ENCODE peak calls at places on chromosomes 16 and 17, in nine cellular contexts. C, H, N, F, J, L, K, M and V are unnamed samples.

GRCh38 chr16:83116274-83116892 is 489.6 kb downstream of the CDH13 start:
- DNase-seq in C (no peak), N (no peak), K (no peak), L (no peak), M (no peak), J (no peak), H (no peak), F (no peak), V (no peak)

GRCh38 chr17:80474933-80475915 is 1.2 kb downstream of the NPTX1 start:
- DNase-seq in F (no peak), K (no peak), C (no peak), L (no peak), N (no peak), J (no peak), H (no peak), M (no peak), V (no peak)

GRCh38 chr16:71564377-71564967 is 12.4 kb downstream of the TAT start:
- DNase-seq in C (no peak), F (no peak), N (peak), M (no peak), J (no peak), H (no peak), L (peak), K (no peak), V (no peak)

GRCh38 chr16:11796227-11797165 is 562 bp downstream of the ZC3H7A start:
- DNase-seq in K (no peak), L (peak), H (no peak), N (peak), C (peak), J (no peak), F (peak), M (peak), V (peak)

GRCh38 chr17:50364715-50365114 is 8.3 kb downstream of the MRPL27 start:
- DNase-seq in C (no peak), N (no peak), F (no peak), H (no peak), M (peak), J (peak), L (no peak), K (no peak), V (no peak)

GRCh38 chr16:85401370-85401916 is 211.7 kb upstream of the GSE1 start:
- DNase-seq in M (no peak), J (no peak), C (no peak), H (no peak), L (no peak), F (peak), K (no peak), N (no peak), V (no peak)

GRCh38 chr17:9306086-9306485 is 269.5 kb downstream of the STX8 start:
- DNase-seq in J (no peak), N (no peak), M (no peak), F (no peak), K (no peak), H (no peak), C (no peak), L (no peak), V (no peak)

GRCh38 chr17:16911141-16911937 is 60.6 kb downstream of the TNFRSF13B start:
- DNase-seq in H (no peak), F (peak), L (no peak), C (no peak), K (no peak), J (no peak), M (no peak), N (peak), V (peak)

GRCh38 chr16:55834044-55834443 is 1.1 kb upstream of the CES1 start:
- DNase-seq in K (no peak), N (no peak), M (no peak), L (no peak), C (no peak), F (no peak), J (no peak), H (no peak), V (no peak)

GRCh38 chr17:73340093-73340596 is 28.3 kb upstream of the CDC42EP4 start:
- DNase-seq in C (peak), M (peak), H (peak), N (no peak), L (no peak), J (peak), F (no peak), K (peak), V (no peak)

GRCh38 chr16:68921654-68922053 is 78.3 kb downstream of the TANGO6 start:
- DNase-seq in C (peak), N (no peak), J (no peak), K (no peak), H (peak), L (no peak), M (no peak), F (no peak), V (no peak)

GRCh38 chr16:67555795-67556212 is 6.5 kb upstream of the CTCF start:
- DNase-seq in M (peak), L (no peak), J (no peak), K (no peak), H (no peak), N (no peak), C (peak), F (no peak), V (no peak)

GRCh38 chr17:29524692-29525091 is 42.1 kb downstream of the ABHD15 start:
- DNase-seq in M (no peak), F (no peak), K (no peak), C (no peak), N (no peak), H (no peak), J (no peak), L (no peak), V (no peak)

GRCh38 chr16:67055712-67056487 is 27.0 kb downstream of the CBFB start:
- DNase-seq in F (no peak), J (peak), L (no peak), K (peak), N (no peak), C (peak), M (peak), H (peak), V (no peak)

GRCh38 chr17:7445011-7445927 is at the start of gene CHRNB1:
- DNase-seq in J (no peak), L (peak), C (no peak), H (no peak), M (no peak), K (no peak), F (peak), N (peak), V (no peak)

GRCh38 chr17:18949566-18949965 is 2.4 kb upstream of the SLC5A10 start:
- DNase-seq in J (no peak), C (no peak), L (no peak), K (no peak), H (no peak), N (no peak), F (peak), M (no peak), V (no peak)

GRCh38 chr17:59510611-59511010 is 54.8 kb upstream of the DHX40 start:
- DNase-seq in J (no peak), F (no peak), H (no peak), N (no peak), C (no peak), M (no peak), L (no peak), K (no peak), V (no peak)

GRCh38 chr17:39225974-39226683 is 384 bp upstream of the STAC2 start:
- DNase-seq in L (peak), H (no peak), J (no peak), N (peak), M (no peak), C (no peak), F (peak), K (no peak), V (peak)

GRCh38 chr17:10879110-10879509 is 41.2 kb upstream of the PIRT start:
- DNase-seq in K (no peak), F (peak), N (peak), M (no peak), L (no peak), H (no peak), J (no peak), C (no peak), V (no peak)

GRCh38 chr16:17083628-17084027 is 387.1 kb downstream of the XYLT1 start:
- DNase-seq in H (no peak), L (no peak), J (no peak), F (no peak), K (no peak), C (no peak), M (no peak), N (no peak), V (no peak)

GRCh38 chr17:20116683-20117309 is 107.6 kb downstream of the SPECC1 start:
- DNase-seq in F (no peak), L (peak), K (peak), J (no peak), C (peak), N (peak), H (no peak), M (peak), V (no peak)

GRCh38 chr17:41377546-41377945 is 4.6 kb downstream of the KRT34 start:
- DNase-seq in N (no peak), J (no peak), C (no peak), K (no peak), H (no peak), L (no peak), F (no peak), M (peak), V (no peak)

GRCh38 chr17:41956522-41956921 is 10.1 kb upstream of the CNP start:
- DNase-seq in J (no peak), M (no peak), C (no peak), F (no peak), K (no peak), H (no peak), N (no peak), L (no peak), V (no peak)

GRCh38 chr17:39235555-39236221 is 9.9 kb upstream of the STAC2 start:
- DNase-seq in N (no peak), F (no peak), L (no peak), J (no peak), K (no peak), C (peak), H (peak), M (peak), V (no peak)

GRCh38 chr16:67158637-67159600 is 790 bp downstream of the TRADD start:
- DNase-seq in F (peak), H (no peak), L (no peak), C (no peak), J (no peak), N (no peak), K (no peak), M (no peak), V (no peak)

GRCh38 chr17:29929544-29930398 is at the start of gene SSH2:
- DNase-seq in F (peak), C (peak), L (peak), H (no peak), J (peak), K (peak), M (peak), N (peak), V (peak)

GRCh38 chr16:26816885-26817571 is 249.7 kb upstream of the C16orf82 start:
- DNase-seq in L (no peak), J (peak), M (peak), F (no peak), N (no peak), H (no peak), C (peak), K (no peak), V (peak)

GRCh38 chr17:19744492-19744891 is 3.6 kb downstream of the ALDH3A1 start:
- DNase-seq in L (no peak), K (no peak), C (no peak), N (peak), M (no peak), H (no peak), F (no peak), J (no peak), V (no peak)

GRCh38 chr17:50359005-50359699 is 13.2 kb downstream of the XYLT2 start:
- DNase-seq in K (no peak), J (no peak), C (no peak), M (no peak), L (no peak), F (no peak), N (no peak), H (no peak), V (no peak)

GRCh38 chr17:57518587-57519118 is 226.4 kb downstream of the CCDC182 start:
- DNase-seq in H (no peak), C (no peak), M (no peak), F (peak), N (no peak), L (no peak), K (no peak), J (no peak), V (no peak)

GRCh38 chr17:21029032-21029431 is 13.8 kb downstream of the USP22 start:
- DNase-seq in N (no peak), M (peak), K (no peak), L (no peak), H (no peak), F (no peak), J (no peak), C (peak), V (no peak)

GRCh38 chr17:81189670-81190530 is 23.9 kb upstream of the AATK start:
- DNase-seq in H (no peak), K (no peak), F (no peak), J (no peak), L (no peak), M (no peak), C (no peak), N (no peak), V (no peak)

GRCh38 chr17:8122923-8123694 is 797 bp downstream of the HES7 start:
- DNase-seq in H (no peak), L (peak), C (no peak), F (no peak), J (no peak), N (peak), M (no peak), K (no peak), V (no peak)

GRCh38 chr17:58189436-58190146 is 2.9 kb upstream of the EPX start:
- DNase-seq in N (no peak), F (peak), H (peak), K (peak), M (peak), J (peak), L (peak), C (peak), V (no peak)

GRCh38 chr16:84277244-84277823 is 17.3 kb upstream of the WFDC1 start:
- DNase-seq in J (no peak), N (peak), M (peak), H (peak), L (peak), K (peak), F (peak), C (peak), V (peak)

GRCh38 chr16:20946015-20946629 is 45.6 kb downstream of the LYRM1 start:
- DNase-seq in L (no peak), J (no peak), M (no peak), H (no peak), C (no peak), N (no peak), F (no peak), K (no peak), V (no peak)

GRCh38 chr16:20942271-20942670 is 41.7 kb downstream of the LYRM1 start:
- DNase-seq in H (no peak), M (no peak), N (no peak), L (no peak), C (no peak), K (no peak), F (no peak), J (no peak), V (no peak)

GRCh38 chr16:20940864-20941634 is 40.5 kb downstream of the LYRM1 start:
- DNase-seq in M (no peak), K (no peak), C (no peak), L (no peak), F (no peak), N (no peak), J (no peak), H (no peak), V (no peak)

GRCh38 chr16:20941635-20941926 is 41.0 kb downstream of the LYRM1 start:
- DNase-seq in F (no peak), C (no peak), N (no peak), K (no peak), J (no peak), L (no peak), H (no peak), M (no peak), V (no peak)

DNA sequence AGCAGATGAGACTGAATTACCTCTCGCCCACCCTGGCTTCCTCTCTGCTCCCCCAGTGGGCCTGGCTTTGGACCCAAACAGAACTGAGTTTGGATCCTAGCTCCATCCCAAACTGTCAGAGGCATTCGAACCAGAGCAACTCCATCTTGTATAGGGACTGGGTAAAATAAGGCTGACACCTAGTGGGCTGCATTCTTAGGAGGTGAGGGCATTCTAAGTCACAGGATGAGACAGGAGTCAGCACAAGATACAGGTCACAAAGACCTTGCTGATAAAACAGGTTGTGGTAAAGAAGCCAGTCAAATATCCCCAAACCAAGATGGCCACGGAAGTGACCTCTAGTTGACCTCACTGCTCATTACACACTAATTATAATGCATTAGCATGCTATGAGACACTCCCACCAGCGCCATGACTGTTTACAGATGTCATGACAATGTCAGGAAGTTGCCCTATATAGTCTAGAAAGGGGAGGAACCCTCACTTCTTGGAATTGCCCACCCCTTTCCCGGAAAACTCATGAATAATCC is 44.4 kb downstream of the LYRM1 start:
- DNase-seq in M (peak), L (no peak), F (no peak), H (no peak), K (no peak), N (no peak), J (no peak), C (no peak), V (no peak)
- TF ChIP-seq CTCF in M (no peak), L (no peak), F (peak), H (no peak), K (no peak), N (no peak), J (no peak), C (no peak), V (no peak)

GRCh38 chr16:57728336-57729181 is 7.0 kb upstream of the KATNB1 start:
- DNase-seq in F (no peak), C (no peak), N (no peak), H (no peak), L (no peak), K (no peak), J (no peak), M (no peak), V (no peak)

GRCh38 chr16:57729182-57729484 is 6.4 kb upstream of the KATNB1 start:
- DNase-seq in C (no peak), J (no peak), M (no peak), H (no peak), F (no peak), N (no peak), K (no peak), L (no peak), V (no peak)

GRCh38 chr16:57726433-57726947 is 9.1 kb upstream of the KATNB1 start:
- DNase-seq in N (no peak), J (no peak), M (no peak), C (no peak), F (no peak), L (no peak), H (no peak), K (no peak), V (no peak)

GRCh38 chr16:57725976-57726375 is 9.6 kb upstream of the KATNB1 start:
- DNase-seq in N (no peak), F (no peak), K (no peak), M (no peak), C (no peak), L (no peak), J (no peak), H (no peak), V (no peak)

GRCh38 chr16:57727610-57728009 is 8.0 kb upstream of the KATNB1 start:
- DNase-seq in J (no peak), C (no peak), M (no peak), N (no peak), F (no peak), L (no peak), H (no peak), K (no peak), V (no peak)
- TF ChIP-seq CTCF in J (no peak), C (no peak), M (peak), N (no peak), F (no peak), L (no peak), H (no peak), K (no peak), V (no peak)

DNA sequence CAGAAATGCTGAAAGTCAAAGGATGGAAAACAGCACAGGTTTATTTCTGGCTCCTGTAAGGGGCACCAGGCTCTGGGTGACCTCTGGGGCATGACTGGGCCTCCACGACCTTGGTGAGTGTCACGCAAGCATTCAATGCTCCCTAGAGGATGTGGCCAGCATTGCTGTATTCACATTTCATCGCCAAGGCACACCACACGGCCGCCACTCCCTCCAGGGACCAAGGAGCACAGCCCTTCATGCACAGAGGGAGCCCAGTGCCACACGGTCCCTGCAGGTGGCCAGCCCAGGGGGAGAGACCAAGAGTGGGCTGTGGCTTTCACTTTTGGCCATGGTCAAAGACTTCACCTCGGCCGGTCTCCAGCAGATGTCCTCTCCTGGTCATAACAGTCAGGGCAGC is 137.4 kb upstream of the TNRC6C start:
- DNase-seq in J (no peak), H (no peak), K (no peak), M (no peak), N (no peak), C (no peak), F (no peak), L (no peak), V (no peak)
- TF ChIP-seq CTCF in J (no peak), H (no peak), K (no peak), M (peak), N (no peak), C (no peak), F (peak), L (no peak), V (no peak)

GRCh38 chr16:77916111-77916510 is 106.2 kb upstream of the CLEC3A start:
- DNase-seq in J (no peak), M (no peak), K (no peak), H (no peak), F (no peak), C (no peak), N (no peak), L (no peak), V (no peak)

GRCh38 chr16:77913738-77914263 is 108.5 kb upstream of the CLEC3A start:
- DNase-seq in M (no peak), J (no peak), C (no peak), K (no peak), L (no peak), H (no peak), F (no peak), N (no peak), V (no peak)

GRCh38 chr16:77912617-77913016 is 109.7 kb upstream of the CLEC3A start:
- DNase-seq in M (no peak), N (no peak), L (no peak), K (no peak), J (no peak), H (no peak), F (no peak), C (no peak), V (no peak)
- TF ChIP-seq CTCF in M (no peak), N (no peak), L (no peak), K (no peak), J (no peak), H (no peak), F (no peak), C (no peak), V (no peak)

GRCh38 chr17:36755586-36755985 is 154.2 kb downstream of the MRM1 start:
- DNase-seq in M (no peak), J (no peak), H (no peak), C (no peak), L (no peak), F (no peak), K (no peak), N (peak), V (no peak)
- TF ChIP-seq CTCF in M (peak), J (peak), H (peak), C (no peak), L (no peak), F (no peak), K (peak), N (peak), V (peak)

DNA sequence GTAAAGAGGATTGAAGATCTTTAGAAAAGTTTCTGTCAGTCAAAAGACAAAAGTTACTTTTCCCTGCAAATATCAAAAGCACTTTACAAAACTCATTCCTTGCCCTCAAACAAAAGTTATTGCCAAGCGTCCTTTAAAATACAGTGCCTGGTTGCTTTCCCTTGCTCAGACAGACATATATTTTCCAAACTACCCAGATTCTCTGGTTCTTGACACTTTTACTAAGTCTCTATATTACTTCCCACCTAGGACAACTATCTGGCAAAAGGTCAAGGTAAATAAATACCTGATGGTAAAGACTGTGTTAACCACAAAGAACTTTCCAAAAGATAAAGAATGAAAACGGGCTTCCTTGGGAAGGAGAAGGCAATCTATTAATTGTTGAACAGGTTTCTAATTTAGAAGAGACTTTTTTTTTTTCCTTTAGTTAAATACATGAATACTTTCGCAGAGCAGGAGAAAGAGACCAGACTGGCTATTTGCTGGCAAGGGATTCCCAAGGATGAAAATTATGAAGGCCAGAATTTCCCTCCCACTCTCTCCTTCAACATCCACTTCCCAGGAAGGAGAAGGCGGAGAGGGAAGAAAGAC is 1.8 kb downstream of the HS3ST3A1 start:
- DNase-seq in K (no peak), C (no peak), J (no peak), N (no peak), F (no peak), L (no peak), M (no peak), H (no peak), V (no peak)
- TF ChIP-seq CTCF in K (no peak), C (no peak), J (no peak), N (no peak), F (no peak), L (no peak), M (no peak), H (no peak), V (no peak)

GRCh38 chr17:33228548-33228947 is 64.5 kb downstream of the ASIC2 start:
- DNase-seq in K (no peak), C (no peak), F (peak), N (no peak), H (no peak), J (no peak), L (no peak), M (no peak), V (no peak)
- TF ChIP-seq CTCF in K (no peak), C (no peak), F (no peak), N (no peak), H (no peak), J (no peak), L (no peak), M (no peak), V (no peak)